ENCODE peak calls at places on chromosomes 1 and 21, in seven cellular contexts. One of them, this sample, is unnamed.

GRCh38 chr1:171438441-171438840 is 46.9 kb upstream of the PRRC2C start:
- DNase-seq in HepG2: no peak
- DNase-seq in B cell: no peak
- DNase-seq in mucosa of descending colon: peak
- DNase-seq in suprapubic skin: peak
- DNase-seq in endodermal cell: no peak
- DNase-seq in CD8-positive, alpha-beta T cell: no peak
- DNase-seq in this sample: no peak

GRCh38 chr1:3419415-3420204 is 34.9 kb upstream of the ARHGEF16 start:
- DNase-seq in mucosa of descending colon: peak
- DNase-seq in B cell: no peak
- DNase-seq in endodermal cell: no peak
- DNase-seq in CD8-positive, alpha-beta T cell: no peak
- DNase-seq in suprapubic skin: no peak
- DNase-seq in HepG2: no peak
- DNase-seq in this sample: no peak

GRCh38 chr1:172134087-172134731 is 286.3 kb upstream of the C1orf105 start:
- DNase-seq in B cell: no peak
- DNase-seq in endodermal cell: no peak
- DNase-seq in mucosa of descending colon: no peak
- DNase-seq in CD8-positive, alpha-beta T cell: no peak
- DNase-seq in HepG2: no peak
- DNase-seq in suprapubic skin: no peak
- DNase-seq in this sample: no peak

GRCh38 chr1:216560527-216560926 is 137.3 kb upstream of the USH2A start:
- DNase-seq in suprapubic skin: no peak
- DNase-seq in CD8-positive, alpha-beta T cell: no peak
- DNase-seq in B cell: no peak
- DNase-seq in endodermal cell: no peak
- DNase-seq in mucosa of descending colon: no peak
- DNase-seq in HepG2: no peak
- DNase-seq in this sample: no peak

GRCh38 chr1:204453141-204453772 is 41.3 kb downstream of the PIK3C2B start:
- DNase-seq in HepG2: no peak
- DNase-seq in endodermal cell: peak
- DNase-seq in suprapubic skin: no peak
- DNase-seq in B cell: peak
- DNase-seq in mucosa of descending colon: no peak
- DNase-seq in CD8-positive, alpha-beta T cell: peak
- DNase-seq in this sample: peak

GRCh38 chr1:245842106-245842505 is 665.0 kb downstream of the SMYD3 start:
- DNase-seq in B cell: no peak
- DNase-seq in suprapubic skin: no peak
- DNase-seq in CD8-positive, alpha-beta T cell: no peak
- DNase-seq in endodermal cell: no peak
- DNase-seq in HepG2: no peak
- DNase-seq in mucosa of descending colon: no peak
- DNase-seq in this sample: no peak

GRCh38 chr21:14830307-14830706 is 234.5 kb downstream of the NRIP1 start:
- DNase-seq in CD8-positive, alpha-beta T cell: no peak
- DNase-seq in endodermal cell: no peak
- DNase-seq in mucosa of descending colon: no peak
- DNase-seq in HepG2: no peak
- DNase-seq in B cell: no peak
- DNase-seq in suprapubic skin: no peak
- DNase-seq in this sample: no peak

GRCh38 chr1:214106375-214106774 is 118.6 kb downstream of the PROX1 start:
- DNase-seq in endodermal cell: no peak
- DNase-seq in mucosa of descending colon: no peak
- DNase-seq in B cell: no peak
- DNase-seq in suprapubic skin: no peak
- DNase-seq in CD8-positive, alpha-beta T cell: no peak
- DNase-seq in HepG2: no peak
- DNase-seq in this sample: no peak

GRCh38 chr1:100622966-100623762 is 85.2 kb downstream of the GPR88 start:
- DNase-seq in CD8-positive, alpha-beta T cell: no peak
- DNase-seq in mucosa of descending colon: no peak
- DNase-seq in HepG2: no peak
- DNase-seq in suprapubic skin: no peak
- DNase-seq in endodermal cell: no peak
- DNase-seq in B cell: no peak
- DNase-seq in this sample: no peak

GRCh38 chr1:9652379-9653194 is 1.1 kb downstream of the PIK3CD start:
- DNase-seq in CD8-positive, alpha-beta T cell: peak
- DNase-seq in endodermal cell: no peak
- DNase-seq in HepG2: no peak
- DNase-seq in B cell: peak
- DNase-seq in mucosa of descending colon: peak
- DNase-seq in suprapubic skin: no peak
- DNase-seq in this sample: peak

GRCh38 chr1:218659911-218660677 is 315.0 kb downstream of the TGFB2 start:
- DNase-seq in CD8-positive, alpha-beta T cell: no peak
- DNase-seq in mucosa of descending colon: no peak
- DNase-seq in B cell: no peak
- DNase-seq in endodermal cell: no peak
- DNase-seq in suprapubic skin: no peak
- DNase-seq in HepG2: no peak
- DNase-seq in this sample: no peak

GRCh38 chr1:230842801-230843200 is 25.5 kb downstream of the C1orf198 start:
- DNase-seq in CD8-positive, alpha-beta T cell: no peak
- DNase-seq in B cell: no peak
- DNase-seq in endodermal cell: no peak
- DNase-seq in HepG2: no peak
- DNase-seq in suprapubic skin: no peak
- DNase-seq in mucosa of descending colon: no peak
- DNase-seq in this sample: no peak

GRCh38 chr1:29256979-29257804 is 20.9 kb downstream of the PTPRU start:
- DNase-seq in B cell: no peak
- DNase-seq in mucosa of descending colon: no peak
- DNase-seq in endodermal cell: peak
- DNase-seq in CD8-positive, alpha-beta T cell: no peak
- DNase-seq in suprapubic skin: no peak
- DNase-seq in HepG2: no peak
- DNase-seq in this sample: no peak

GRCh38 chr1:184299076-184299790 is 87.6 kb upstream of the C1orf21 start:
- DNase-seq in endodermal cell: no peak
- DNase-seq in suprapubic skin: no peak
- DNase-seq in mucosa of descending colon: no peak
- DNase-seq in HepG2: no peak
- DNase-seq in CD8-positive, alpha-beta T cell: no peak
- DNase-seq in B cell: no peak
- DNase-seq in this sample: no peak

GRCh38 chr1:218809625-218810024 is 364.1 kb upstream of the LYPLAL1 start:
- DNase-seq in CD8-positive, alpha-beta T cell: no peak
- DNase-seq in HepG2: no peak
- DNase-seq in mucosa of descending colon: no peak
- DNase-seq in suprapubic skin: no peak
- DNase-seq in endodermal cell: no peak
- DNase-seq in B cell: no peak
- DNase-seq in this sample: no peak

GRCh38 chr1:202656057-202656456 is 54.2 kb downstream of the SYT2 start:
- DNase-seq in mucosa of descending colon: peak
- DNase-seq in B cell: no peak
- DNase-seq in endodermal cell: peak
- DNase-seq in HepG2: peak
- DNase-seq in CD8-positive, alpha-beta T cell: no peak
- DNase-seq in suprapubic skin: no peak
- DNase-seq in this sample: no peak

GRCh38 chr21:36640260-36641244 is 58.4 kb upstream of the SIM2 start:
- DNase-seq in mucosa of descending colon: peak
- DNase-seq in HepG2: no peak
- DNase-seq in endodermal cell: peak
- DNase-seq in B cell: no peak
- DNase-seq in suprapubic skin: no peak
- DNase-seq in CD8-positive, alpha-beta T cell: no peak
- DNase-seq in this sample: no peak
- TF ChIP-seq CTCF in mucosa of descending colon: no peak
- TF ChIP-seq CTCF in HepG2: peak
- TF ChIP-seq CTCF in endodermal cell: peak
- TF ChIP-seq CTCF in B cell: no peak
- TF ChIP-seq CTCF in suprapubic skin: no peak
- TF ChIP-seq CTCF in CD8-positive, alpha-beta T cell: no peak
- TF ChIP-seq CTCF in this sample: no peak

GRCh38 chr1:26190373-26190987 is at the start of gene CATSPER4:
- DNase-seq in B cell: no peak
- DNase-seq in mucosa of descending colon: no peak
- DNase-seq in suprapubic skin: no peak
- DNase-seq in HepG2: peak
- DNase-seq in endodermal cell: peak
- DNase-seq in CD8-positive, alpha-beta T cell: no peak
- DNase-seq in this sample: peak
- TF ChIP-seq CTCF in B cell: no peak
- TF ChIP-seq CTCF in mucosa of descending colon: no peak
- TF ChIP-seq CTCF in suprapubic skin: no peak
- TF ChIP-seq CTCF in HepG2: peak
- TF ChIP-seq CTCF in endodermal cell: peak
- TF ChIP-seq CTCF in CD8-positive, alpha-beta T cell: no peak
- TF ChIP-seq CTCF in this sample: peak

GRCh38 chr1:24751833-24752232 is 6.6 kb downstream of the CLIC4 start:
- DNase-seq in endodermal cell: no peak
- DNase-seq in CD8-positive, alpha-beta T cell: no peak
- DNase-seq in B cell: no peak
- DNase-seq in suprapubic skin: no peak
- DNase-seq in mucosa of descending colon: no peak
- DNase-seq in HepG2: no peak
- DNase-seq in this sample: no peak
- TF ChIP-seq CTCF in endodermal cell: no peak
- TF ChIP-seq CTCF in CD8-positive, alpha-beta T cell: no peak
- TF ChIP-seq CTCF in B cell: no peak
- TF ChIP-seq CTCF in suprapubic skin: no peak
- TF ChIP-seq CTCF in mucosa of descending colon: no peak
- TF ChIP-seq CTCF in HepG2: no peak
- TF ChIP-seq CTCF in this sample: no peak

GRCh38 chr1:155261401-155261887 is 716 bp downstream of the SCAMP3 start:
- DNase-seq in suprapubic skin: no peak
- DNase-seq in HepG2: no peak
- DNase-seq in B cell: no peak
- DNase-seq in mucosa of descending colon: peak
- DNase-seq in CD8-positive, alpha-beta T cell: no peak
- DNase-seq in endodermal cell: no peak
- DNase-seq in this sample: no peak
- TF ChIP-seq CTCF in suprapubic skin: no peak
- TF ChIP-seq CTCF in HepG2: no peak
- TF ChIP-seq CTCF in B cell: no peak
- TF ChIP-seq CTCF in mucosa of descending colon: no peak
- TF ChIP-seq CTCF in CD8-positive, alpha-beta T cell: no peak
- TF ChIP-seq CTCF in endodermal cell: peak
- TF ChIP-seq CTCF in this sample: no peak

DNA sequence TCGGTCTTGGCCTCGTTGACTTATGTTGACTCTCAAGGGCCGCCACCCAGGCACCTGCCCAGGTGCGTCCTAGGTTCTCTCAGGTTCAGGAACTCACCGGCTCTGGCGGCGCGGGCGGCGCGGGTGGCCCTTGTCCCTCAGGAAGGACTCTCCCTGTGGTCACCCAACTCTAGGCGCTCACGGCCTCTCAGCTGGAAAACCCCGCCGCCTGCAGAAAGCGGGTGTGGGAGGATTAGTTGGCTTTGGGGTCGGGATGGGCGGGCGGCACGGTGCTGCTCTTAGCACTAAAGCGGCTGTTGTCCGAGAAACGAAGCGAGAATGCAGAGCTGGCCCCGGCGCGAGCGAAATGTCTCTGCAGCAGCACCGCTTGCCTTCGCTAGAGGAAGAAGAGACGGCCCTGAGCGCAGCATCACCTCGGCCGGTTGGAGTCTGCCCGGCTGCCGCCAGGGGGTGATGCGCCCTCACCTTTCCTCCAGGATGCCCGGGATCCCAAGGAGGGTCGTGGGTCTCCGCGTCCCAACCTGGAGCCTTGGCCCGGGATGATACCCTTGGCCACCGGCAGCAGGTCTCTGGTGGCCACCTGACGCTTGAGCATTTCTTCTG is 8.1 kb upstream of the TADA1 start:
- DNase-seq in CD8-positive, alpha-beta T cell: peak
- DNase-seq in B cell: peak
- DNase-seq in HepG2: no peak
- DNase-seq in mucosa of descending colon: peak
- DNase-seq in suprapubic skin: no peak
- DNase-seq in endodermal cell: peak
- DNase-seq in this sample: peak
- TF ChIP-seq CTCF in CD8-positive, alpha-beta T cell: peak
- TF ChIP-seq CTCF in B cell: peak
- TF ChIP-seq CTCF in HepG2: peak
- TF ChIP-seq CTCF in mucosa of descending colon: no peak
- TF ChIP-seq CTCF in suprapubic skin: peak
- TF ChIP-seq CTCF in endodermal cell: peak
- TF ChIP-seq CTCF in this sample: peak

DNA sequence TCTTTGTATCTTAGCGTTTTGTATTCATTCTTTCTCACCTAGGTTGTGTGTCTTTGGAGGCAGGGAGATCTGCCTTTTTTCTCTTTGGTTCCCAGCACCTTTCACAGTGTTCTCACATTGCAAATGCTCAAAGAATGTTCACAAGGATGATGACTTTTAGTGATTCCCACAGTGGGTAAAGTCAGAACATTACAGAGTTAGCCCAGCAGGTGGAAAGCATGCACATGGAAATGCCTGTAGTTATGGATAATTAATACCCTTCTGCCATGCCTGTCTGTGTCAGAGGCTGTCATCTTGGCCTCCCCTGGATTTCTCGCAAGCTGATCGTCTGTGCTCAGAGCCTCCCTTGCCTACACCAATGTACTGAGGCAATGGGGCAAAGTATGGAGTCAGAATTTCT is 458.9 kb downstream of the LMO4 start:
- DNase-seq in B cell: no peak
- DNase-seq in suprapubic skin: no peak
- DNase-seq in HepG2: peak
- DNase-seq in endodermal cell: peak
- DNase-seq in CD8-positive, alpha-beta T cell: no peak
- DNase-seq in mucosa of descending colon: no peak
- DNase-seq in this sample: no peak
- TF ChIP-seq CTCF in B cell: no peak
- TF ChIP-seq CTCF in suprapubic skin: no peak
- TF ChIP-seq CTCF in HepG2: peak
- TF ChIP-seq CTCF in endodermal cell: peak
- TF ChIP-seq CTCF in CD8-positive, alpha-beta T cell: no peak
- TF ChIP-seq CTCF in mucosa of descending colon: no peak
- TF ChIP-seq CTCF in this sample: no peak

DNA sequence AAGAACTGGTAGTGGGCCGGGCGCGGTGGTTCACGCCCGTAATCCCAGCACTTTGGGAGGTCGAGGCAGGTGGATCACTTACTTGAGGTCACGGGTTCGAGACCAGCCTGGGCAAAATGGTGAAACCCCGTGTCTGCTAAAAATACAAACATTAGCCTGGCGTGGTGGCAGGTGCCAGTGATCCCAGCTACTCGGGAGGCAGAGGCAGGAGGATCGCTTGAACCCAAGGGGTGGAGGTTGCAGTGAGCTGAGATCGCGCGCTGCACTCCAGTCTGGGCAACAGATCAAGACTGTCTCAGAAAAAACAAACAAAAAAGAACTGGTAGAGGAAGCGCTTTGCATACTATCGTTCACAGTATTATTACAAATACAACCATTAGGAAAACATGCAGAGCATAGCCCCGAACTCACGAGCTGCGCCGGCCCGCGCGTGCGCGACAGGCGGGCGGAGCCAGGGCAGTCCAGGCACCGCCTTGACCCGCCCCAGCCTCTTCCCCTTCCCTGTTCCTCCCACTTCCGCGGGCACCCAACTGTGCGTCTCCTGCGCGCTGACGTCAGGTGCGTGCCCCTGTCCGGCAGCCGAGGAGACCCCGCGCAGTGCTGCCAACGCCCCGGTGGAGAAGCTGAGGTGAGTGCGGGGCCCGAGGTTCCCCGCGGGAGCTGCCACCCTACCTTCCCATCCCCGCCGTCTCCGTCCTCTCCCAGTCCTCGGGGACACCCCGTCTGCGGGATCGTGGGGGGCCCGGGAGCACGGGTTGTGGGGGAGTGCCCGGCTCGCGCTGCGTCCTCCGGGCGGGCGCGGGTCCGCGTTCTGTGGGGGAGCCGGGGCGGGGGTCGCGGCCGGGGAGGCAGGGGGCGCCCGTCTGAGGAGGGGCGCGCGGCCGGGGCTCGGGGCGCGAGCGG is at the start of gene CDC42:
- DNase-seq in HepG2: peak
- DNase-seq in endodermal cell: peak
- DNase-seq in mucosa of descending colon: peak
- DNase-seq in CD8-positive, alpha-beta T cell: peak
- DNase-seq in suprapubic skin: peak
- DNase-seq in B cell: peak
- DNase-seq in this sample: peak
- TF ChIP-seq CTCF in HepG2: no peak
- TF ChIP-seq CTCF in endodermal cell: no peak
- TF ChIP-seq CTCF in mucosa of descending colon: no peak
- TF ChIP-seq CTCF in CD8-positive, alpha-beta T cell: no peak
- TF ChIP-seq CTCF in suprapubic skin: no peak
- TF ChIP-seq CTCF in B cell: no peak
- TF ChIP-seq CTCF in this sample: no peak